ENCODE peak calls at places on chromosomes 7 and 10, in four cellular contexts. S is RWPE2, R is PC-3, D is HL-60. H is an unnamed sample.
A peak's percentile ranks its signal among the peaks of the same experiment; 100 is the strongest.

GRCh38 chr10:3047622-3047995 is 19.7 kb upstream of the PFKP start:
- DNase-seq in R (no peak), D (no peak), S (no peak), H (no peak)

GRCh38 chr7:96397936-96398596 is 76.2 kb upstream of the SLC25A13 start:
- DNase-seq in D (no peak), S (no peak), R (no peak), H (no peak)

GRCh38 chr7:64882341-64883112 is 20.5 kb upstream of the ZNF273 start:
- DNase-seq in R (no peak), D (no peak), S (no peak), H (no peak)

GRCh38 chr10:92573091-92573797 is 649 bp downstream of the IDE start:
- DNase-seq in S (no peak), R (peak; percentile 42), D (peak; percentile 49), H (peak; percentile 44)

GRCh38 chr10:14604181-14605142 is 170.2 kb downstream of the FAM107B start:
- DNase-seq in S (no peak), D (peak; percentile 14), R (peak; percentile 69), H (peak; percentile 70)

GRCh38 chr7:1176891-1177373 is 16.9 kb upstream of the ZFAND2A start:
- DNase-seq in D (peak; percentile 84), S (no peak), R (peak; percentile 86), H (peak; percentile 66)

GRCh38 chr7:158648787-158649186 is 55.8 kb downstream of the NCAPG2 start:
- DNase-seq in D (no peak), S (no peak), R (peak; percentile 70), H (no peak)

GRCh38 chr10:116787893-116788665 is 45.7 kb upstream of the HSPA12A start:
- DNase-seq in R (peak; percentile 70), D (peak; percentile 39), S (no peak), H (no peak)

GRCh38 chr10:32964261-32964660 is 6.2 kb upstream of the ITGB1 start:
- DNase-seq in D (no peak), R (no peak), S (no peak), H (no peak)

GRCh38 chr7:2601907-2602735 is 29.7 kb upstream of the TTYH3 start:
- DNase-seq in D (no peak), S (no peak), R (peak; percentile 59), H (peak; percentile 79)

GRCh38 chr10:251982-252582 is 116.8 kb downstream of the ZMYND11 start:
- DNase-seq in S (no peak), R (no peak), D (no peak), H (no peak)

GRCh38 chr10:37813763-37814162 is 43.6 kb downstream of the ZNF248 start:
- DNase-seq in R (no peak), S (no peak), D (no peak), H (no peak)

GRCh38 chr10:125003146-125003900 is 61.4 kb downstream of the ZRANB1 start:
- DNase-seq in S (peak; percentile 57), D (no peak), R (no peak), H (no peak)

GRCh38 chr10:5314866-5315265 is 49.9 kb upstream of the UCN3 start:
- DNase-seq in R (no peak), S (no peak), D (no peak), H (no peak)

GRCh38 chr7:2444476-2444875 is 31.7 kb downstream of the GRIFIN start:
- DNase-seq in S (no peak), D (no peak), R (no peak), H (no peak)

GRCh38 chr7:139453673-139454321 is 29.7 kb downstream of the KLRG2 start:
- DNase-seq in D (no peak), R (no peak), S (no peak), H (no peak)

GRCh38 chr7:139451638-139452037 is 31.8 kb downstream of the KLRG2 start:
- DNase-seq in D (no peak), R (peak; percentile 9), S (no peak), H (no peak)

GRCh38 chr7:139455789-139456188 is 27.7 kb downstream of the KLRG2 start:
- DNase-seq in S (no peak), R (no peak), D (no peak), H (no peak)

GRCh38 chr7:139450851-139451250 is 32.6 kb downstream of the KLRG2 start:
- DNase-seq in R (no peak), D (no peak), S (no peak), H (no peak)

DNA sequence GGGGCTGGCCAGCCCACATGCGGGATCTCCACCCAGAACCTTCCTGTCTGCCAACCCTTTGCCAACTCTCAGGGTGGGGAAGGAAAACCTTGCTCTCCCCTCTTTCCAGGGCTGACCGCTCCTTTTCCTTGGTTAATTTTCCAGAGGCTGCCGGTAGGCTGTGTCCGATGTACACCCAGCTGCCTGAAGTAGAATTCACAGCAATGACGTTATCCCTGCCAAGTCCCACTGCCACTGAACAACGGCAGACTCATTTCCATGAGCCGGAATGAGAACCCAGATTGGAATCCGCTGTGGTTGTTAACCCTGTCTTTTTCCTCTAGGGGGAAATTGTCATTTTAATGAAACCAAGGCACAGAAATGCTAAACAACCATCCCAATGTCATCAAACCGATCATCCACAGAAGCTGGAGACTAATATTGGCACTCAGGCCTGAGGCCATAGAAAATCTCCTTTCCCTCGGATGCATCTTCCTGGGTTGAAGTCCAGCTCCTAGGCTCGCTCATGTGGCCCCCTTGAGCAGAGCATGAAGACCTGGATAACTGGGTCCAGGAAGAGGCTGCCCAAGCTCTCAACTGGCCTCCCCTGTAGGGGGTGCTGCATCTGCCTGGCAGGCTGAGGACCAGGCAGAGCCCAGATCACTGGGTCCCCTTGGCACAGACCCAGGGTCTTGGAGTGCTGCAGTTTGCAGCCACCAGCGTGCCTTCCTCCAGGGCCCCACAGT is 30.4 kb downstream of the KLRG2 start:
- DNase-seq in R (no peak), S (no peak), D (no peak), H (no peak)
- TF ChIP-seq CTCF in R (peak; percentile 31), S (no peak), D (no peak), H (no peak)

DNA sequence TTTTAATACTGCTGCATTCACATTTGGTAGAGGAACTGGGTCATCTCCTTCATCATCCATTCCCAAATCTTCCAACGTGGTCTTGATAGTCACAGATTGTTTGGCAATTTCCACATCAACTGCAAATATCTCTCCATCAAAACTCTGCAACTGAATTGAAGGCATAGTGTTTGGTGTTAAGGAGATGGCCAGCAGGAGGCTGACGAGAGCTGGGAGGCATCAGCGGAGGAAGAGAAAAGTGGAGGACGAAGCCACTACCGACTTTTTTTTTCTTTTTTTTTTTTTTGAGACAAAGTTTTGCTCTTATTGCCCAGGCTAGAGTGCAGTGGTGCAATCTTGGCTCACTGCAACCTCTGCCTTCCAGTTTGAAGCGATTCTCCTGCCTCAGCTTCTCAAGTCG is 205.0 kb upstream of the KCTD7 start:
- DNase-seq in D (no peak), S (no peak), R (no peak), H (no peak)
- TF ChIP-seq CTCF in D (no peak), S (no peak), R (no peak), H (no peak)

GRCh38 chr10:69516548-69517195 is 56.5 kb downstream of the NEUROG3 start:
- DNase-seq in R (no peak), S (no peak), D (no peak), H (no peak)

GRCh38 chr10:69512901-69513300 is 60.3 kb downstream of the NEUROG3 start:
- DNase-seq in S (no peak), D (no peak), R (peak; percentile 42), H (no peak)

GRCh38 chr10:69517271-69517848 is 55.9 kb downstream of the NEUROG3 start:
- DNase-seq in D (no peak), S (no peak), R (no peak), H (no peak)

GRCh38 chr10:69515699-69516547 is 57.3 kb downstream of the NEUROG3 start:
- DNase-seq in R (peak; percentile 92), S (peak; percentile 64), D (peak; percentile 76), H (no peak)

GRCh38 chr10:69513617-69514016 is 59.6 kb downstream of the NEUROG3 start:
- DNase-seq in R (peak; percentile 30), S (no peak), D (no peak), H (no peak)
- TF ChIP-seq CTCF in R (peak; percentile 55), S (peak; percentile 16), D (no peak), H (no peak)

DNA sequence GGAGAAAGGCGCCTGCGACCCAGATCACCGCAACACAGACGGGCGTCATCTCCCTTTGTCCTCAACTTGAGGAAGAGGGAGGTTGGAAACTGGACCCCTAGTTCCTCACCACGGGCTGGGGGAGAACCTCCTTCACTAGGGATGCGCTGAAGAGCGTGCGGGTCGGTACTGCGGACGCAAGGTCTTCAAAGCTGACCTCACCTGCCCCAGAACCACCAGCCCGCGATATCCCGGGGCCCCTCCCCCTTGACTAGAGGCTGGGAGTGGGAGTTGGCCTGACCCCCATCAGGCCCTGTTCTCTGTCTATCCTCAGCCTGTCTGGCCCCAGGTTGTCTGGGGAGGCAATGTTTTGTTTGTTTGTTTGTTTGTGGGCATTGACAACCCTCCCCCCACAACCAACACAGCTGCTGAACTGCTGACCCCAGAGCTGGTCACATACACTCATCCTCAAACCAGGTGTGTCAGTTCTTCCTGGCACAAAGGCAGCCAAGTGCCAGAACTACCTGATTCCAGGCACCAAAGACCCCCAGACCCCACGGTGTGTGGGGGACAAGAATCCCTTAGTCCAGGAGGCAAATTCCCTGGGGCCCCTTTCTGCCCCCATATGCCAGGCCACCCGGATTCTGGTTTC is 2.9 kb downstream of the NPM3 start:
- DNase-seq in S (no peak), R (no peak), D (no peak), H (peak; percentile 25)
- TF ChIP-seq CTCF in S (no peak), R (peak; percentile 16), D (no peak), H (peak; percentile 43)

GRCh38 chr10:45513586-45513985 is 139.6 kb downstream of the ALOX5 start:
- DNase-seq in D (no peak), S (no peak), R (no peak), H (no peak)
- TF ChIP-seq CTCF in D (no peak), S (no peak), R (no peak), H (no peak)

GRCh38 chr10:62248465-62248864 is 20.2 kb downstream of the RTKN2 start:
- DNase-seq in R (peak; percentile 90), S (no peak), D (no peak), H (no peak)
- TF ChIP-seq CTCF in R (peak; percentile 98), S (peak; percentile 83), D (no peak), H (peak; percentile 36)

GRCh38 chr7:47938574-47939165 is 9.6 kb downstream of the PKD1L1 start:
- DNase-seq in R (peak; percentile 44), S (no peak), D (no peak), H (no peak)
- TF ChIP-seq CTCF in R (peak; percentile 54), S (peak; percentile 38), D (no peak), H (no peak)